ENCODE peak calls at places on chromosome 17, in five cellular contexts. N is Peyer's patch, P is IMR-90, Z is thyroid gland, I is sigmoid colon. W is an unnamed sample.

GRCh38 chr17:82242977-82243647 is 14.3 kb downstream of the SLC16A3 start:
- DNase-seq in N (no peak), P (peak; percentile 83), Z (peak; percentile 93), I (peak; percentile 95), W (peak; percentile 77)

GRCh38 chr17:64938290-64938689 is 19.0 kb upstream of the LRRC37A3 start:
- DNase-seq in N (no peak), P (no peak), Z (no peak), I (no peak), W (no peak)

GRCh38 chr17:19418312-19418992 is 7.4 kb downstream of the RNF112 start:
- DNase-seq in N (no peak), P (peak; percentile 62), Z (no peak), I (no peak), W (no peak)

GRCh38 chr17:21360048-21360447 is 16.1 kb upstream of the KCNJ12 start:
- DNase-seq in N (no peak), P (no peak), Z (no peak), I (no peak), W (no peak)

GRCh38 chr17:33201255-33201654 is 91.8 kb downstream of the ASIC2 start:
- DNase-seq in N (no peak), P (no peak), Z (no peak), I (no peak), W (no peak)

GRCh38 chr17:44785921-44786320 is 27.1 kb downstream of the ADAM11 start:
- DNase-seq in N (peak; percentile 26), P (no peak), Z (peak; percentile 75), I (no peak), W (peak; percentile 68)

GRCh38 chr17:40311575-40311974 is 2.6 kb downstream of the RARA start:
- DNase-seq in N (peak; percentile 56), P (no peak), Z (peak; percentile 82), I (peak; percentile 87), W (peak; percentile 79)

GRCh38 chr17:82215095-82215971 is 2.7 kb upstream of the CCDC57 start:
- DNase-seq in N (no peak), P (no peak), Z (no peak), I (peak; percentile 65), W (peak; percentile 80)

GRCh38 chr17:11899494-11899893 is 97.8 kb downstream of the ZNF18 start:
- DNase-seq in N (no peak), P (no peak), Z (no peak), I (peak; percentile 67), W (no peak)

GRCh38 chr17:81342062-81342699 is 47.1 kb upstream of the SLC38A10 start:
- DNase-seq in N (no peak), P (no peak), Z (peak; percentile 31), I (no peak), W (no peak)

GRCh38 chr17:19305761-19306159 is 56.8 kb downstream of the B9D1 start:
- DNase-seq in N (no peak), P (no peak), Z (no peak), I (no peak), W (no peak)

GRCh38 chr17:7293821-7294613 is 422 bp downstream of the YBX2 start:
- DNase-seq in N (peak; percentile 89), P (no peak), Z (peak; percentile 64), I (no peak), W (no peak)

GRCh38 chr17:56812971-56813388 is 20.7 kb downstream of the C17orf67 start:
- DNase-seq in N (no peak), P (no peak), Z (no peak), I (no peak), W (peak; percentile 58)

GRCh38 chr17:7707446-7707845 is 2.4 kb downstream of the EFNB3 start:
- DNase-seq in N (no peak), P (no peak), Z (no peak), I (no peak), W (no peak)

GRCh38 chr17:45302649-45303173 is 14.1 kb downstream of the MAP3K14 start:
- DNase-seq in N (peak; percentile 81), P (peak; percentile 76), Z (peak; percentile 49), I (no peak), W (peak; percentile 82)

GRCh38 chr17:28335959-28336871 is 654 bp downstream of the TNFAIP1 start:
- DNase-seq in N (peak; percentile 63), P (peak; percentile 94), Z (peak; percentile 66), I (peak; percentile 71), W (peak; percentile 87)

GRCh38 chr17:35969558-35970442 is 11.5 kb downstream of the CCL16 start:
- DNase-seq in N (peak; percentile 93), P (peak; percentile 73), Z (peak; percentile 81), I (peak; percentile 83), W (peak; percentile 84)

GRCh38 chr17:10380631-10381408 is 8.0 kb upstream of the MYH13 start:
- DNase-seq in N (no peak), P (peak; percentile 37), Z (no peak), I (no peak), W (no peak)

GRCh38 chr17:42027961-42028790 is 8.3 kb downstream of the NKIRAS2 start:
- DNase-seq in N (no peak), P (no peak), Z (no peak), I (no peak), W (no peak)

GRCh38 chr17:11719852-11720251 is 121.6 kb downstream of the DNAH9 start:
- DNase-seq in N (no peak), P (no peak), Z (no peak), I (no peak), W (no peak)

GRCh38 chr17:4643676-4644075 is 2.2 kb upstream of the ALOX15 start:
- DNase-seq in N (no peak), P (no peak), Z (no peak), I (no peak), W (no peak)

GRCh38 chr17:45994228-45994627 is 4.8 kb upstream of the STH start:
- DNase-seq in N (no peak), P (no peak), Z (no peak), I (no peak), W (no peak)

GRCh38 chr17:50708050-50709000 is 611 bp upstream of the ANKRD40 start:
- DNase-seq in N (no peak), P (no peak), Z (no peak), I (no peak), W (no peak)

GRCh38 chr17:32006957-32007462 is at the start of gene LRRC37B:
- DNase-seq in N (peak; percentile 95), P (peak; percentile 57), Z (peak; percentile 89), I (peak; percentile 92), W (peak; percentile 98)

GRCh38 chr17:66892286-66892685 is 57.4 kb downstream of the CACNG5 start:
- DNase-seq in N (no peak), P (no peak), Z (no peak), I (no peak), W (no peak)

GRCh38 chr17:79135011-79135410 is 60.4 kb downstream of the ENGASE start:
- DNase-seq in N (no peak), P (no peak), Z (no peak), I (no peak), W (no peak)

GRCh38 chr17:81713004-81713555 is 996 bp downstream of the SLC25A10 start:
- DNase-seq in N (no peak), P (no peak), Z (peak; percentile 22), I (peak; percentile 66), W (peak; percentile 80)

GRCh38 chr17:40168262-40168832 is 8.9 kb upstream of the RAPGEFL1 start:
- DNase-seq in N (peak; percentile 77), P (peak; percentile 69), Z (peak; percentile 46), I (peak; percentile 71), W (no peak)

GRCh38 chr17:70929226-70929625 is 759.9 kb downstream of the KCNJ2 start:
- DNase-seq in N (no peak), P (peak; percentile 16), Z (no peak), I (no peak), W (no peak)

GRCh38 chr17:20200016-20200788 is 191.0 kb downstream of the SPECC1 start:
- DNase-seq in N (no peak), P (peak; percentile 23), Z (no peak), I (no peak), W (no peak)

GRCh38 chr17:1422907-1423306 is 22.9 kb upstream of the YWHAE start:
- DNase-seq in N (no peak), P (peak; percentile 98), Z (peak; percentile 80), I (no peak), W (no peak)

GRCh38 chr17:50911890-50912289 is 45.7 kb upstream of the TOB1 start:
- DNase-seq in N (no peak), P (no peak), Z (no peak), I (no peak), W (no peak)

GRCh38 chr17:40194821-40195220 is 17.6 kb downstream of the RAPGEFL1 start:
- DNase-seq in N (no peak), P (no peak), Z (no peak), I (no peak), W (no peak)

GRCh38 chr17:46194393-46195216 is 1.4 kb upstream of the KANSL1 start:
- DNase-seq in N (no peak), P (peak; percentile 59), Z (no peak), I (no peak), W (no peak)

GRCh38 chr17:16919663-16920627 is 52.0 kb downstream of the TNFRSF13B start:
- DNase-seq in N (peak; percentile 32), P (no peak), Z (no peak), I (no peak), W (peak; percentile 40)
- TF ChIP-seq CTCF in N (no peak), P (no peak), Z (no peak), I (no peak), W (no peak)

GRCh38 chr17:49577651-49577935 is 1.9 kb downstream of the NXPH3 start:
- DNase-seq in N (no peak), P (no peak), Z (no peak), I (no peak), W (no peak)
- H3K4me3 ChIP-seq in N (no peak overlapping the region), P (no peak overlapping the region), Z (no peak overlapping the region), I (peak overlapping the region; percentile 85), W (no peak overlapping the region)

DNA sequence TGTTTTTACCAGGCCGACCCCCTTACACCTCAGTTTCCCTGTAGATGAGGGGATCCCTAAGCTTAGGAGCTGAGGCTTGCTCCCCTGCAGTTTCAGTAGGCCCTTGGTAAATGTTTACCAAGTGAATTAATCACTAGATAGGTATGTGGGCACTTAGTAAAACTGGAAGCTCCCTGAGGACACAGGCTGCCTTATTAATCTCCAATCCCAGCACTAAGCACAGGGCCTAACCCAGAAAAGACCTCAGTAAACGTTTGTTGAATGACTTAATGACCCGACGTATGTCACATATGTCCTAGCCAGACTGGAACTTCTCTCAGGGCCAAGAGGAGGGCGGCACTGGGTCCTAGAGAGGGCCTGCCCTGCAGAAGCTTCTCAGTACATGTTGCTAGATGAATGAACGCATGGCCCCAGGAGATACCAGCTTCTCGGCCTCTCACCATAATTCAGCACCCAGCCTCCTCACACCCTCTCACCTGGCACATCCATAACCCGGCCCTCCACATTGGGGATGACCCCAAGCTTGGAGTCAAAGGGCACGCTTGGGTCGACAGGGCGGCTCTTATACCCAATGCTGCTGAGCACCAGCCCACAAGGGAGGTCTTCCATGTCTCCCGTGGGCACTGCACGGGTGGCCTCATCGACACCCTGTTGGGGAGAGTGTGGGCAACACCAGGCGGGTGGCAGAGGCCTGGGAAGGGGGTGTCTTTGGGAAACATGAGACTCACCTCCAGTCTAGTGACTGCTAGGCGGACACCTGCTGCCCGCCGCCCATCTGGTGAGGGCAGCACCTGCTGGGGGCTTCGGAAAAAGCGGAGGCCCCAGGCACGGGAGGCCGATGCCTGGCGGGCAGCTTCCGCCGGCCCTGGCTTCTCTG is 4.0 kb upstream of the GRIN2C start:
- DNase-seq in N (no peak), P (no peak), Z (no peak), I (no peak), W (no peak)
- TF ChIP-seq POLR2A in N (no peak), P (no peak), Z (no peak), I (no peak), W (no peak)

GRCh38 chr17:57860414-57860999 is 10.7 kb upstream of the MRPS23 start:
- DNase-seq in N (no peak), P (no peak), Z (no peak), I (no peak), W (no peak)
- TF ChIP-seq CTCF in N (no peak), P (no peak), Z (no peak), I (no peak), W (no peak)

W was measured in spleen.